ENCODE peak calls at places on chromosomes 3 and 15, in ten cellular contexts. One of them, this sample, is unnamed.

GRCh38 chr3:183392166-183393034 is 36.0 kb downstream of the MCF2L2 start:
- DNase-seq in pons: peak; percentile 23
- DNase-seq in naive thymus-derived CD8-positive, alpha-beta T cell: no peak
- DNase-seq in WERI-Rb-1: no peak
- DNase-seq in hippocampal formation: no peak
- DNase-seq in fibroblast of pulmonary artery: no peak
- DNase-seq in effector memory CD8-positive, alpha-beta T cell: no peak
- DNase-seq in AML-193: no peak
- DNase-seq in NCI-H748 treated with DMSO at 0.1 percent for 48 hours: no peak
- DNase-seq in Caco-2: no peak
- DNase-seq in this sample: no peak

GRCh38 chr15:38297623-38298388 is 45.2 kb downstream of the SPRED1 start:
- DNase-seq in hippocampal formation: no peak
- DNase-seq in NCI-H748 treated with DMSO at 0.1 percent for 48 hours: no peak
- DNase-seq in fibroblast of pulmonary artery: no peak
- DNase-seq in effector memory CD8-positive, alpha-beta T cell: no peak
- DNase-seq in AML-193: no peak
- DNase-seq in WERI-Rb-1: no peak
- DNase-seq in pons: no peak
- DNase-seq in Caco-2: no peak
- DNase-seq in naive thymus-derived CD8-positive, alpha-beta T cell: no peak
- DNase-seq in this sample: no peak

GRCh38 chr3:58411036-58411435 is 22.6 kb downstream of the PDHB start:
- DNase-seq in NCI-H748 treated with DMSO at 0.1 percent for 48 hours: no peak
- DNase-seq in AML-193: no peak
- DNase-seq in naive thymus-derived CD8-positive, alpha-beta T cell: no peak
- DNase-seq in WERI-Rb-1: no peak
- DNase-seq in Caco-2: no peak
- DNase-seq in hippocampal formation: no peak
- DNase-seq in fibroblast of pulmonary artery: no peak
- DNase-seq in effector memory CD8-positive, alpha-beta T cell: no peak
- DNase-seq in pons: no peak
- DNase-seq in this sample: no peak

GRCh38 chr15:94769089-94769488 is 537.7 kb downstream of the MCTP2 start:
- DNase-seq in WERI-Rb-1: no peak
- DNase-seq in pons: no peak
- DNase-seq in naive thymus-derived CD8-positive, alpha-beta T cell: no peak
- DNase-seq in effector memory CD8-positive, alpha-beta T cell: no peak
- DNase-seq in AML-193: no peak
- DNase-seq in fibroblast of pulmonary artery: no peak
- DNase-seq in NCI-H748 treated with DMSO at 0.1 percent for 48 hours: no peak
- DNase-seq in hippocampal formation: no peak
- DNase-seq in Caco-2: no peak
- DNase-seq in this sample: no peak

GRCh38 chr15:90046846-90047481 is 45.8 kb downstream of the ZNF710 start:
- DNase-seq in AML-193: no peak
- DNase-seq in pons: no peak
- DNase-seq in naive thymus-derived CD8-positive, alpha-beta T cell: no peak
- DNase-seq in NCI-H748 treated with DMSO at 0.1 percent for 48 hours: no peak
- DNase-seq in hippocampal formation: no peak
- DNase-seq in Caco-2: no peak
- DNase-seq in fibroblast of pulmonary artery: no peak
- DNase-seq in effector memory CD8-positive, alpha-beta T cell: no peak
- DNase-seq in WERI-Rb-1: no peak
- DNase-seq in this sample: no peak

GRCh38 chr3:197178998-197179397 is 119.4 kb downstream of the DLG1 start:
- DNase-seq in AML-193: no peak
- DNase-seq in Caco-2: no peak
- DNase-seq in hippocampal formation: no peak
- DNase-seq in naive thymus-derived CD8-positive, alpha-beta T cell: no peak
- DNase-seq in effector memory CD8-positive, alpha-beta T cell: no peak
- DNase-seq in fibroblast of pulmonary artery: no peak
- DNase-seq in pons: no peak
- DNase-seq in NCI-H748 treated with DMSO at 0.1 percent for 48 hours: no peak
- DNase-seq in WERI-Rb-1: no peak
- DNase-seq in this sample: no peak

GRCh38 chr3:130929827-130930226 is 35.9 kb downstream of the ATP2C1 start:
- DNase-seq in naive thymus-derived CD8-positive, alpha-beta T cell: no peak
- DNase-seq in AML-193: no peak
- DNase-seq in hippocampal formation: no peak
- DNase-seq in effector memory CD8-positive, alpha-beta T cell: no peak
- DNase-seq in pons: no peak
- DNase-seq in fibroblast of pulmonary artery: no peak
- DNase-seq in Caco-2: no peak
- DNase-seq in NCI-H748 treated with DMSO at 0.1 percent for 48 hours: no peak
- DNase-seq in WERI-Rb-1: peak; percentile 26
- DNase-seq in this sample: no peak

GRCh38 chr15:40787991-40788390 is 18.2 kb downstream of the C15orf62 start:
- DNase-seq in effector memory CD8-positive, alpha-beta T cell: no peak
- DNase-seq in AML-193: no peak
- DNase-seq in fibroblast of pulmonary artery: no peak
- DNase-seq in NCI-H748 treated with DMSO at 0.1 percent for 48 hours: no peak
- DNase-seq in naive thymus-derived CD8-positive, alpha-beta T cell: no peak
- DNase-seq in WERI-Rb-1: no peak
- DNase-seq in pons: no peak
- DNase-seq in Caco-2: no peak
- DNase-seq in hippocampal formation: no peak
- DNase-seq in this sample: no peak

GRCh38 chr3:136142592-136142991 is 53.5 kb downstream of the MSL2 start:
- DNase-seq in AML-193: no peak
- DNase-seq in hippocampal formation: no peak
- DNase-seq in fibroblast of pulmonary artery: peak; percentile 71
- DNase-seq in NCI-H748 treated with DMSO at 0.1 percent for 48 hours: peak; percentile 42
- DNase-seq in WERI-Rb-1: no peak
- DNase-seq in effector memory CD8-positive, alpha-beta T cell: no peak
- DNase-seq in naive thymus-derived CD8-positive, alpha-beta T cell: no peak
- DNase-seq in Caco-2: no peak
- DNase-seq in pons: no peak
- DNase-seq in this sample: no peak

GRCh38 chr15:100008258-100008657 is 275.0 kb upstream of the LYSMD4 start:
- DNase-seq in fibroblast of pulmonary artery: no peak
- DNase-seq in NCI-H748 treated with DMSO at 0.1 percent for 48 hours: no peak
- DNase-seq in WERI-Rb-1: no peak
- DNase-seq in naive thymus-derived CD8-positive, alpha-beta T cell: no peak
- DNase-seq in pons: no peak
- DNase-seq in AML-193: no peak
- DNase-seq in hippocampal formation: no peak
- DNase-seq in Caco-2: no peak
- DNase-seq in effector memory CD8-positive, alpha-beta T cell: no peak
- DNase-seq in this sample: no peak

GRCh38 chr15:41546846-41547786 is 3.1 kb upstream of the RPAP1 start:
- DNase-seq in naive thymus-derived CD8-positive, alpha-beta T cell: no peak
- DNase-seq in Caco-2: no peak
- DNase-seq in pons: no peak
- DNase-seq in fibroblast of pulmonary artery: peak; percentile 42
- DNase-seq in AML-193: no peak
- DNase-seq in NCI-H748 treated with DMSO at 0.1 percent for 48 hours: no peak
- DNase-seq in hippocampal formation: no peak
- DNase-seq in effector memory CD8-positive, alpha-beta T cell: no peak
- DNase-seq in WERI-Rb-1: no peak
- DNase-seq in this sample: no peak

GRCh38 chr3:55854395-55854994 is 367.4 kb upstream of the WNT5A start:
- DNase-seq in Caco-2: no peak
- DNase-seq in naive thymus-derived CD8-positive, alpha-beta T cell: no peak
- DNase-seq in pons: no peak
- DNase-seq in effector memory CD8-positive, alpha-beta T cell: no peak
- DNase-seq in WERI-Rb-1: no peak
- DNase-seq in NCI-H748 treated with DMSO at 0.1 percent for 48 hours: no peak
- DNase-seq in fibroblast of pulmonary artery: no peak
- DNase-seq in hippocampal formation: no peak
- DNase-seq in AML-193: no peak
- DNase-seq in this sample: no peak

GRCh38 chr15:91861223-91861622 is 7.7 kb downstream of the SLCO3A1 start:
- DNase-seq in AML-193: peak; percentile 89
- DNase-seq in NCI-H748 treated with DMSO at 0.1 percent for 48 hours: no peak
- DNase-seq in naive thymus-derived CD8-positive, alpha-beta T cell: no peak
- DNase-seq in Caco-2: no peak
- DNase-seq in pons: peak; percentile 83
- DNase-seq in effector memory CD8-positive, alpha-beta T cell: no peak
- DNase-seq in hippocampal formation: no peak
- DNase-seq in fibroblast of pulmonary artery: no peak
- DNase-seq in WERI-Rb-1: no peak
- DNase-seq in this sample: no peak

GRCh38 chr15:62742409-62743171 is 300.0 kb upstream of the TPM1 start:
- DNase-seq in fibroblast of pulmonary artery: peak; percentile 93
- DNase-seq in pons: peak; percentile 89
- DNase-seq in NCI-H748 treated with DMSO at 0.1 percent for 48 hours: peak; percentile 7
- DNase-seq in hippocampal formation: peak; percentile 82
- DNase-seq in naive thymus-derived CD8-positive, alpha-beta T cell: no peak
- DNase-seq in AML-193: peak; percentile 33
- DNase-seq in WERI-Rb-1: peak; percentile 53
- DNase-seq in effector memory CD8-positive, alpha-beta T cell: peak; percentile 12
- DNase-seq in Caco-2: no peak
- DNase-seq in this sample: peak; percentile 16

GRCh38 chr3:10528046-10528445 is 22.7 kb upstream of the ATP2B2 start:
- DNase-seq in NCI-H748 treated with DMSO at 0.1 percent for 48 hours: no peak
- DNase-seq in pons: no peak
- DNase-seq in WERI-Rb-1: no peak
- DNase-seq in hippocampal formation: no peak
- DNase-seq in fibroblast of pulmonary artery: no peak
- DNase-seq in AML-193: no peak
- DNase-seq in Caco-2: no peak
- DNase-seq in naive thymus-derived CD8-positive, alpha-beta T cell: no peak
- DNase-seq in effector memory CD8-positive, alpha-beta T cell: no peak
- DNase-seq in this sample: no peak

GRCh38 chr15:67319968-67320367 is 65.4 kb downstream of the IQCH start:
- DNase-seq in fibroblast of pulmonary artery: no peak
- DNase-seq in WERI-Rb-1: no peak
- DNase-seq in AML-193: no peak
- DNase-seq in naive thymus-derived CD8-positive, alpha-beta T cell: no peak
- DNase-seq in hippocampal formation: no peak
- DNase-seq in effector memory CD8-positive, alpha-beta T cell: no peak
- DNase-seq in pons: no peak
- DNase-seq in NCI-H748 treated with DMSO at 0.1 percent for 48 hours: no peak
- DNase-seq in Caco-2: no peak
- DNase-seq in this sample: no peak

GRCh38 chr15:89665449-89666146 is 10.3 kb upstream of the KIF7 start:
- DNase-seq in NCI-H748 treated with DMSO at 0.1 percent for 48 hours: peak; percentile 2
- DNase-seq in Caco-2: no peak
- DNase-seq in fibroblast of pulmonary artery: peak; percentile 58
- DNase-seq in AML-193: no peak
- DNase-seq in hippocampal formation: no peak
- DNase-seq in WERI-Rb-1: peak; percentile 56
- DNase-seq in effector memory CD8-positive, alpha-beta T cell: no peak
- DNase-seq in naive thymus-derived CD8-positive, alpha-beta T cell: no peak
- DNase-seq in pons: no peak
- DNase-seq in this sample: no peak

GRCh38 chr15:91228391-91228790 is 128.3 kb downstream of the SV2B start:
- DNase-seq in AML-193: no peak
- DNase-seq in pons: no peak
- DNase-seq in WERI-Rb-1: no peak
- DNase-seq in fibroblast of pulmonary artery: no peak
- DNase-seq in NCI-H748 treated with DMSO at 0.1 percent for 48 hours: no peak
- DNase-seq in Caco-2: no peak
- DNase-seq in naive thymus-derived CD8-positive, alpha-beta T cell: no peak
- DNase-seq in effector memory CD8-positive, alpha-beta T cell: no peak
- DNase-seq in hippocampal formation: no peak
- DNase-seq in this sample: no peak

GRCh38 chr3:129409541-129409940 is 18.9 kb downstream of the EFCAB12 start:
- DNase-seq in pons: no peak
- DNase-seq in NCI-H748 treated with DMSO at 0.1 percent for 48 hours: no peak
- DNase-seq in fibroblast of pulmonary artery: peak; percentile 84
- DNase-seq in AML-193: peak; percentile 74
- DNase-seq in effector memory CD8-positive, alpha-beta T cell: no peak
- DNase-seq in WERI-Rb-1: no peak
- DNase-seq in naive thymus-derived CD8-positive, alpha-beta T cell: no peak
- DNase-seq in Caco-2: no peak
- DNase-seq in hippocampal formation: no peak
- DNase-seq in this sample: no peak

GRCh38 chr3:111311709-111312235 is 230.2 kb upstream of the CD96 start:
- DNase-seq in Caco-2: no peak
- DNase-seq in NCI-H748 treated with DMSO at 0.1 percent for 48 hours: no peak
- DNase-seq in AML-193: peak; percentile 41
- DNase-seq in naive thymus-derived CD8-positive, alpha-beta T cell: no peak
- DNase-seq in fibroblast of pulmonary artery: peak; percentile 88
- DNase-seq in WERI-Rb-1: no peak
- DNase-seq in effector memory CD8-positive, alpha-beta T cell: no peak
- DNase-seq in hippocampal formation: no peak
- DNase-seq in pons: peak; percentile 80
- DNase-seq in this sample: no peak

GRCh38 chr3:30141178-30141581 is 465.2 kb upstream of the TGFBR2 start:
- DNase-seq in Caco-2: no peak
- DNase-seq in fibroblast of pulmonary artery: no peak
- DNase-seq in hippocampal formation: no peak
- DNase-seq in NCI-H748 treated with DMSO at 0.1 percent for 48 hours: no peak
- DNase-seq in AML-193: no peak
- DNase-seq in naive thymus-derived CD8-positive, alpha-beta T cell: no peak
- DNase-seq in pons: no peak
- DNase-seq in WERI-Rb-1: no peak
- DNase-seq in effector memory CD8-positive, alpha-beta T cell: no peak
- DNase-seq in this sample: no peak

GRCh38 chr3:37028329-37028728 is 35.0 kb downstream of the MLH1 start:
- DNase-seq in pons: no peak
- DNase-seq in AML-193: no peak
- DNase-seq in fibroblast of pulmonary artery: peak; percentile 33
- DNase-seq in Caco-2: no peak
- DNase-seq in effector memory CD8-positive, alpha-beta T cell: no peak
- DNase-seq in WERI-Rb-1: no peak
- DNase-seq in naive thymus-derived CD8-positive, alpha-beta T cell: no peak
- DNase-seq in hippocampal formation: no peak
- DNase-seq in NCI-H748 treated with DMSO at 0.1 percent for 48 hours: no peak
- DNase-seq in this sample: no peak

GRCh38 chr15:70084461-70084860 is 13.3 kb downstream of the TLE3 start:
- DNase-seq in AML-193: no peak
- DNase-seq in Caco-2: no peak
- DNase-seq in pons: no peak
- DNase-seq in fibroblast of pulmonary artery: no peak
- DNase-seq in WERI-Rb-1: no peak
- DNase-seq in effector memory CD8-positive, alpha-beta T cell: no peak
- DNase-seq in hippocampal formation: no peak
- DNase-seq in naive thymus-derived CD8-positive, alpha-beta T cell: no peak
- DNase-seq in NCI-H748 treated with DMSO at 0.1 percent for 48 hours: no peak
- DNase-seq in this sample: no peak

GRCh38 chr3:131194816-131195215 is 168.1 kb downstream of the NEK11 start:
- DNase-seq in pons: no peak
- DNase-seq in hippocampal formation: no peak
- DNase-seq in NCI-H748 treated with DMSO at 0.1 percent for 48 hours: no peak
- DNase-seq in naive thymus-derived CD8-positive, alpha-beta T cell: no peak
- DNase-seq in WERI-Rb-1: no peak
- DNase-seq in effector memory CD8-positive, alpha-beta T cell: no peak
- DNase-seq in Caco-2: no peak
- DNase-seq in AML-193: no peak
- DNase-seq in fibroblast of pulmonary artery: no peak
- DNase-seq in this sample: no peak

GRCh38 chr3:192831111-192831644 is 86.5 kb downstream of the MB21D2 start:
- DNase-seq in AML-193: no peak
- DNase-seq in Caco-2: no peak
- DNase-seq in naive thymus-derived CD8-positive, alpha-beta T cell: no peak
- DNase-seq in NCI-H748 treated with DMSO at 0.1 percent for 48 hours: no peak
- DNase-seq in effector memory CD8-positive, alpha-beta T cell: no peak
- DNase-seq in WERI-Rb-1: no peak
- DNase-seq in hippocampal formation: no peak
- DNase-seq in pons: no peak
- DNase-seq in fibroblast of pulmonary artery: peak; percentile 82
- DNase-seq in this sample: no peak

GRCh38 chr15:101520395-101520794 is 30.9 kb upstream of the PCSK6 start:
- DNase-seq in effector memory CD8-positive, alpha-beta T cell: no peak
- DNase-seq in pons: peak; percentile 93
- DNase-seq in AML-193: no peak
- DNase-seq in hippocampal formation: peak; percentile 41
- DNase-seq in NCI-H748 treated with DMSO at 0.1 percent for 48 hours: no peak
- DNase-seq in Caco-2: no peak
- DNase-seq in naive thymus-derived CD8-positive, alpha-beta T cell: no peak
- DNase-seq in WERI-Rb-1: no peak
- DNase-seq in fibroblast of pulmonary artery: no peak
- DNase-seq in this sample: no peak

GRCh38 chr15:41559489-41560177 is 621 bp downstream of the TYRO3 start:
- DNase-seq in effector memory CD8-positive, alpha-beta T cell: no peak
- DNase-seq in pons: peak; percentile 50
- DNase-seq in hippocampal formation: peak; percentile 40
- DNase-seq in AML-193: peak; percentile 6
- DNase-seq in naive thymus-derived CD8-positive, alpha-beta T cell: no peak
- DNase-seq in NCI-H748 treated with DMSO at 0.1 percent for 48 hours: no peak
- DNase-seq in Caco-2: no peak
- DNase-seq in fibroblast of pulmonary artery: no peak
- DNase-seq in WERI-Rb-1: no peak
- DNase-seq in this sample: no peak

GRCh38 chr15:59615661-59616060 is 4.1 kb downstream of the GCNT3 start:
- DNase-seq in WERI-Rb-1: no peak
- DNase-seq in naive thymus-derived CD8-positive, alpha-beta T cell: no peak
- DNase-seq in effector memory CD8-positive, alpha-beta T cell: no peak
- DNase-seq in AML-193: no peak
- DNase-seq in Caco-2: no peak
- DNase-seq in hippocampal formation: no peak
- DNase-seq in fibroblast of pulmonary artery: no peak
- DNase-seq in NCI-H748 treated with DMSO at 0.1 percent for 48 hours: no peak
- DNase-seq in pons: no peak
- DNase-seq in this sample: no peak